ENCODE peak calls at places on chromosome 22, in seven cellular contexts. One of them, this sample, is unnamed.
A peak's percentile ranks its signal among the peaks of the same experiment; 100 is the strongest.

GRCh38 chr22:21446128-21446826 is 20.9 kb upstream of the TMEM191C start:
- DNase-seq in kidney: peak; percentile 67
- DNase-seq in stimulated activated CD8-positive, alpha-beta memory T cell treated with anti-CD3 and anti-CD28 coated beads, Interleukin-7, amount 100 ng/mL, for 1 hour: no peak
- DNase-seq in activated CD4-positive, alpha-beta T cell treated with anti-CD3 and anti-CD28 coated beads for 48 hours: no peak
- DNase-seq in NCI-H460: no peak
- DNase-seq in NCI-H1105 treated with DMSO at 0.1 percent for 48 hours: no peak
- DNase-seq in T1000: no peak
- DNase-seq in this sample: no peak

GRCh38 chr22:28440517-28441366 is 238.9 kb downstream of the TTC28 start:
- DNase-seq in kidney: no peak
- DNase-seq in stimulated activated CD8-positive, alpha-beta memory T cell treated with anti-CD3 and anti-CD28 coated beads, Interleukin-7, amount 100 ng/mL, for 1 hour: no peak
- DNase-seq in activated CD4-positive, alpha-beta T cell treated with anti-CD3 and anti-CD28 coated beads for 48 hours: no peak
- DNase-seq in NCI-H460: no peak
- DNase-seq in NCI-H1105 treated with DMSO at 0.1 percent for 48 hours: no peak
- DNase-seq in T1000: no peak
- DNase-seq in this sample: no peak

GRCh38 chr22:46592390-46592872 is 27.8 kb upstream of the GRAMD4 start:
- DNase-seq in kidney: peak; percentile 83
- DNase-seq in stimulated activated CD8-positive, alpha-beta memory T cell treated with anti-CD3 and anti-CD28 coated beads, Interleukin-7, amount 100 ng/mL, for 1 hour: no peak
- DNase-seq in activated CD4-positive, alpha-beta T cell treated with anti-CD3 and anti-CD28 coated beads for 48 hours: peak; percentile 77
- DNase-seq in NCI-H460: no peak
- DNase-seq in NCI-H1105 treated with DMSO at 0.1 percent for 48 hours: no peak
- DNase-seq in T1000: no peak
- DNase-seq in this sample: peak; percentile 43

GRCh38 chr22:29716814-29717213 is 3.0 kb upstream of the CABP7 start:
- DNase-seq in kidney: no peak
- DNase-seq in stimulated activated CD8-positive, alpha-beta memory T cell treated with anti-CD3 and anti-CD28 coated beads, Interleukin-7, amount 100 ng/mL, for 1 hour: no peak
- DNase-seq in activated CD4-positive, alpha-beta T cell treated with anti-CD3 and anti-CD28 coated beads for 48 hours: peak; percentile 47
- DNase-seq in NCI-H460: peak; percentile 56
- DNase-seq in NCI-H1105 treated with DMSO at 0.1 percent for 48 hours: no peak
- DNase-seq in T1000: peak; percentile 38
- DNase-seq in this sample: no peak

GRCh38 chr22:31378123-31378522 is 21.3 kb upstream of the DRG1 start:
- DNase-seq in kidney: no peak
- DNase-seq in stimulated activated CD8-positive, alpha-beta memory T cell treated with anti-CD3 and anti-CD28 coated beads, Interleukin-7, amount 100 ng/mL, for 1 hour: no peak
- DNase-seq in activated CD4-positive, alpha-beta T cell treated with anti-CD3 and anti-CD28 coated beads for 48 hours: no peak
- DNase-seq in NCI-H460: no peak
- DNase-seq in NCI-H1105 treated with DMSO at 0.1 percent for 48 hours: no peak
- DNase-seq in T1000: no peak
- DNase-seq in this sample: no peak

GRCh38 chr22:46763051-46763705 is 728 bp downstream of the TBC1D22A start:
- DNase-seq in kidney: peak; percentile 88
- DNase-seq in stimulated activated CD8-positive, alpha-beta memory T cell treated with anti-CD3 and anti-CD28 coated beads, Interleukin-7, amount 100 ng/mL, for 1 hour: no peak
- DNase-seq in activated CD4-positive, alpha-beta T cell treated with anti-CD3 and anti-CD28 coated beads for 48 hours: peak; percentile 24
- DNase-seq in NCI-H460: no peak
- DNase-seq in NCI-H1105 treated with DMSO at 0.1 percent for 48 hours: no peak
- DNase-seq in T1000: no peak
- DNase-seq in this sample: peak; percentile 83

GRCh38 chr22:39496131-39496838 is 5.8 kb upstream of the MIEF1 start:
- DNase-seq in kidney: peak; percentile 90
- DNase-seq in stimulated activated CD8-positive, alpha-beta memory T cell treated with anti-CD3 and anti-CD28 coated beads, Interleukin-7, amount 100 ng/mL, for 1 hour: no peak
- DNase-seq in activated CD4-positive, alpha-beta T cell treated with anti-CD3 and anti-CD28 coated beads for 48 hours: peak; percentile 79
- DNase-seq in NCI-H460: peak; percentile 58
- DNase-seq in NCI-H1105 treated with DMSO at 0.1 percent for 48 hours: no peak
- DNase-seq in T1000: no peak
- DNase-seq in this sample: no peak

GRCh38 chr22:19959043-19959586 is 17.5 kb upstream of the TXNRD2 start:
- DNase-seq in kidney: peak; percentile 96
- DNase-seq in stimulated activated CD8-positive, alpha-beta memory T cell treated with anti-CD3 and anti-CD28 coated beads, Interleukin-7, amount 100 ng/mL, for 1 hour: no peak
- DNase-seq in activated CD4-positive, alpha-beta T cell treated with anti-CD3 and anti-CD28 coated beads for 48 hours: no peak
- DNase-seq in NCI-H460: no peak
- DNase-seq in NCI-H1105 treated with DMSO at 0.1 percent for 48 hours: no peak
- DNase-seq in T1000: no peak
- DNase-seq in this sample: no peak

GRCh38 chr22:24088796-24089195 is 77.7 kb downstream of the CABIN1 start:
- DNase-seq in kidney: peak; percentile 8
- DNase-seq in stimulated activated CD8-positive, alpha-beta memory T cell treated with anti-CD3 and anti-CD28 coated beads, Interleukin-7, amount 100 ng/mL, for 1 hour: no peak
- DNase-seq in activated CD4-positive, alpha-beta T cell treated with anti-CD3 and anti-CD28 coated beads for 48 hours: no peak
- DNase-seq in NCI-H460: no peak
- DNase-seq in NCI-H1105 treated with DMSO at 0.1 percent for 48 hours: no peak
- DNase-seq in T1000: no peak
- DNase-seq in this sample: no peak

GRCh38 chr22:46052331-46052771 is 75.4 kb upstream of the WNT7B start:
- DNase-seq in kidney: peak; percentile 74
- DNase-seq in stimulated activated CD8-positive, alpha-beta memory T cell treated with anti-CD3 and anti-CD28 coated beads, Interleukin-7, amount 100 ng/mL, for 1 hour: no peak
- DNase-seq in activated CD4-positive, alpha-beta T cell treated with anti-CD3 and anti-CD28 coated beads for 48 hours: no peak
- DNase-seq in NCI-H460: no peak
- DNase-seq in NCI-H1105 treated with DMSO at 0.1 percent for 48 hours: no peak
- DNase-seq in T1000: no peak
- DNase-seq in this sample: no peak

GRCh38 chr22:24482998-24483397 is 12.1 kb upstream of the UPB1 start:
- DNase-seq in kidney: no peak
- DNase-seq in stimulated activated CD8-positive, alpha-beta memory T cell treated with anti-CD3 and anti-CD28 coated beads, Interleukin-7, amount 100 ng/mL, for 1 hour: no peak
- DNase-seq in activated CD4-positive, alpha-beta T cell treated with anti-CD3 and anti-CD28 coated beads for 48 hours: no peak
- DNase-seq in NCI-H460: no peak
- DNase-seq in NCI-H1105 treated with DMSO at 0.1 percent for 48 hours: no peak
- DNase-seq in T1000: no peak
- DNase-seq in this sample: no peak

GRCh38 chr22:34344702-34345101 is 424.4 kb upstream of the LARGE1 start:
- DNase-seq in kidney: no peak
- DNase-seq in stimulated activated CD8-positive, alpha-beta memory T cell treated with anti-CD3 and anti-CD28 coated beads, Interleukin-7, amount 100 ng/mL, for 1 hour: no peak
- DNase-seq in activated CD4-positive, alpha-beta T cell treated with anti-CD3 and anti-CD28 coated beads for 48 hours: no peak
- DNase-seq in NCI-H460: no peak
- DNase-seq in NCI-H1105 treated with DMSO at 0.1 percent for 48 hours: no peak
- DNase-seq in T1000: no peak
- DNase-seq in this sample: no peak

GRCh38 chr22:46779651-46780050 is 17.2 kb downstream of the TBC1D22A start:
- DNase-seq in kidney: no peak
- DNase-seq in stimulated activated CD8-positive, alpha-beta memory T cell treated with anti-CD3 and anti-CD28 coated beads, Interleukin-7, amount 100 ng/mL, for 1 hour: no peak
- DNase-seq in activated CD4-positive, alpha-beta T cell treated with anti-CD3 and anti-CD28 coated beads for 48 hours: no peak
- DNase-seq in NCI-H460: no peak
- DNase-seq in NCI-H1105 treated with DMSO at 0.1 percent for 48 hours: no peak
- DNase-seq in T1000: no peak
- DNase-seq in this sample: no peak

GRCh38 chr22:19290400-19291217 is 910 bp downstream of the CLTCL1 start:
- DNase-seq in kidney: peak; percentile 75
- DNase-seq in stimulated activated CD8-positive, alpha-beta memory T cell treated with anti-CD3 and anti-CD28 coated beads, Interleukin-7, amount 100 ng/mL, for 1 hour: no peak
- DNase-seq in activated CD4-positive, alpha-beta T cell treated with anti-CD3 and anti-CD28 coated beads for 48 hours: peak; percentile 7
- DNase-seq in NCI-H460: no peak
- DNase-seq in NCI-H1105 treated with DMSO at 0.1 percent for 48 hours: no peak
- DNase-seq in T1000: peak; percentile 13
- DNase-seq in this sample: no peak

GRCh38 chr22:23175817-23176644 is 4.3 kb upstream of the BCR start:
- DNase-seq in kidney: no peak
- DNase-seq in stimulated activated CD8-positive, alpha-beta memory T cell treated with anti-CD3 and anti-CD28 coated beads, Interleukin-7, amount 100 ng/mL, for 1 hour: no peak
- DNase-seq in activated CD4-positive, alpha-beta T cell treated with anti-CD3 and anti-CD28 coated beads for 48 hours: no peak
- DNase-seq in NCI-H460: no peak
- DNase-seq in NCI-H1105 treated with DMSO at 0.1 percent for 48 hours: no peak
- DNase-seq in T1000: no peak
- DNase-seq in this sample: no peak

GRCh38 chr22:17108256-17109112 is 12.7 kb downstream of the TMEM121B start:
- DNase-seq in kidney: peak; percentile 75
- DNase-seq in stimulated activated CD8-positive, alpha-beta memory T cell treated with anti-CD3 and anti-CD28 coated beads, Interleukin-7, amount 100 ng/mL, for 1 hour: no peak
- DNase-seq in activated CD4-positive, alpha-beta T cell treated with anti-CD3 and anti-CD28 coated beads for 48 hours: no peak
- DNase-seq in NCI-H460: no peak
- DNase-seq in NCI-H1105 treated with DMSO at 0.1 percent for 48 hours: no peak
- DNase-seq in T1000: no peak
- DNase-seq in this sample: no peak

GRCh38 chr22:39621826-39622225 is 51.3 kb downstream of the CACNA1I start:
- DNase-seq in kidney: no peak
- DNase-seq in stimulated activated CD8-positive, alpha-beta memory T cell treated with anti-CD3 and anti-CD28 coated beads, Interleukin-7, amount 100 ng/mL, for 1 hour: no peak
- DNase-seq in activated CD4-positive, alpha-beta T cell treated with anti-CD3 and anti-CD28 coated beads for 48 hours: no peak
- DNase-seq in NCI-H460: no peak
- DNase-seq in NCI-H1105 treated with DMSO at 0.1 percent for 48 hours: no peak
- DNase-seq in T1000: no peak
- DNase-seq in this sample: no peak

GRCh38 chr22:23862103-23862502 is 4.4 kb downstream of the SLC2A11 start:
- DNase-seq in kidney: peak; percentile 70
- DNase-seq in stimulated activated CD8-positive, alpha-beta memory T cell treated with anti-CD3 and anti-CD28 coated beads, Interleukin-7, amount 100 ng/mL, for 1 hour: no peak
- DNase-seq in activated CD4-positive, alpha-beta T cell treated with anti-CD3 and anti-CD28 coated beads for 48 hours: peak; percentile 57
- DNase-seq in NCI-H460: no peak
- DNase-seq in NCI-H1105 treated with DMSO at 0.1 percent for 48 hours: peak; percentile 38
- DNase-seq in T1000: no peak
- DNase-seq in this sample: no peak

GRCh38 chr22:42757475-42757874 is 36.8 kb upstream of the A4GALT start:
- DNase-seq in kidney: no peak
- DNase-seq in stimulated activated CD8-positive, alpha-beta memory T cell treated with anti-CD3 and anti-CD28 coated beads, Interleukin-7, amount 100 ng/mL, for 1 hour: no peak
- DNase-seq in activated CD4-positive, alpha-beta T cell treated with anti-CD3 and anti-CD28 coated beads for 48 hours: no peak
- DNase-seq in NCI-H460: no peak
- DNase-seq in NCI-H1105 treated with DMSO at 0.1 percent for 48 hours: no peak
- DNase-seq in T1000: no peak
- DNase-seq in this sample: no peak

GRCh38 chr22:39622881-39623367 is 52.4 kb downstream of the CACNA1I start:
- DNase-seq in kidney: peak; percentile 75
- DNase-seq in stimulated activated CD8-positive, alpha-beta memory T cell treated with anti-CD3 and anti-CD28 coated beads, Interleukin-7, amount 100 ng/mL, for 1 hour: peak; percentile 45
- DNase-seq in activated CD4-positive, alpha-beta T cell treated with anti-CD3 and anti-CD28 coated beads for 48 hours: peak; percentile 79
- DNase-seq in NCI-H460: peak; percentile 24
- DNase-seq in NCI-H1105 treated with DMSO at 0.1 percent for 48 hours: no peak
- DNase-seq in T1000: no peak
- DNase-seq in this sample: no peak

This sample was measured in GM12864.